ENCODE peak calls at places on chromosomes 1 and 21, in nine cellular contexts. L is NK-92 treated with Interleukin-12 subunit alpha and Interleukin-12 subunit beta, amount 100 ng/mL, for 24 hours; D is effector memory CD4-positive, alpha-beta T cell; E is WERI-Rb-1; N is left colon; Z is HCT116; G is NCI-H1092; X is NAMALWA; A is HT1080. T is an unnamed sample.
A peak's percentile ranks its signal among the peaks of the same experiment; 100 is the strongest.

GRCh38 chr1:169873582-169874200 is 20.0 kb downstream of the SCYL3 start:
- DNase-seq in L (no peak), D (no peak), E (no peak), N (no peak), Z (no peak), G (no peak), X (no peak), A (no peak), T (no peak)

GRCh38 chr1:32255072-32256071 is 4.3 kb downstream of the LCK start:
- DNase-seq in L (no peak), D (no peak), E (no peak), N (no peak), Z (no peak), G (no peak), X (no peak), A (no peak), T (no peak)

GRCh38 chr1:85109475-85109874 is 61.2 kb upstream of the MCOLN3 start:
- DNase-seq in L (no peak), D (peak; percentile 9), E (peak; percentile 51), N (peak; percentile 53), Z (peak; percentile 53), G (peak; percentile 68), X (peak; percentile 44), A (peak; percentile 57), T (peak; percentile 75)

GRCh38 chr1:152886090-152886489 is 8.0 kb downstream of the SMCP start:
- DNase-seq in L (no peak), D (no peak), E (no peak), N (no peak), Z (no peak), G (no peak), X (no peak), A (no peak), T (no peak)

GRCh38 chr1:7046314-7046713 is 261.1 kb downstream of the CAMTA1 start:
- DNase-seq in L (no peak), D (no peak), E (no peak), N (peak; percentile 8), Z (no peak), G (peak; percentile 21), X (no peak), A (peak; percentile 65), T (peak; percentile 34)

GRCh38 chr21:43644609-43645008 is 14.7 kb downstream of the HSF2BP start:
- DNase-seq in L (no peak), D (no peak), E (no peak), N (no peak), Z (no peak), G (no peak), X (no peak), A (peak; percentile 48), T (no peak)

GRCh38 chr1:232319106-232319505 is 310.8 kb downstream of the SIPA1L2 start:
- DNase-seq in L (no peak), D (no peak), E (no peak), N (peak; percentile 23), Z (no peak), G (no peak), X (no peak), A (no peak), T (no peak)

GRCh38 chr1:34684246-34684645 is 70.6 kb upstream of the GJB5 start:
- DNase-seq in L (no peak), D (no peak), E (no peak), N (no peak), Z (no peak), G (no peak), X (no peak), A (peak; percentile 24), T (peak; percentile 11)

GRCh38 chr1:227731241-227731677 is 3.8 kb downstream of the JMJD4 start:
- DNase-seq in L (no peak), D (no peak), E (no peak), N (peak; percentile 4), Z (no peak), G (no peak), X (no peak), A (no peak), T (no peak)

GRCh38 chr21:28336299-28336698 is 656.4 kb downstream of the LTN1 start:
- DNase-seq in L (no peak), D (no peak), E (no peak), N (no peak), Z (no peak), G (no peak), X (peak; percentile 25), A (peak; percentile 12), T (peak; percentile 34)

GRCh38 chr1:39391741-39392679 is 99.4 kb upstream of the BMP8A start:
- DNase-seq in L (no peak), D (no peak), E (no peak), N (no peak), Z (no peak), G (no peak), X (no peak), A (peak; percentile 92), T (no peak)

T was measured in Kasumi-1.